ENCODE peak calls at places on chromosomes 4 and X, in eight cellular contexts. One of them, this sample, is unnamed.

GRCh38 chrX:15816886-15817285 is 26.6 kb downstream of the ZRSR2 start:
- DNase-seq in bronchial epithelial cell: no peak
- DNase-seq in neural crest cell: no peak
- DNase-seq in NB4: peak
- DNase-seq in MM.1S: peak
- DNase-seq in type B pancreatic cell: no peak
- DNase-seq in fibroblast of pulmonary artery: peak
- DNase-seq in astrocyte of the spinal cord: peak
- DNase-seq in this sample: no peak

GRCh38 chr4:115918149-115918548 is 804.7 kb upstream of the NDST4 start:
- DNase-seq in bronchial epithelial cell: no peak
- DNase-seq in neural crest cell: no peak
- DNase-seq in NB4: peak
- DNase-seq in MM.1S: no peak
- DNase-seq in type B pancreatic cell: no peak
- DNase-seq in fibroblast of pulmonary artery: no peak
- DNase-seq in astrocyte of the spinal cord: no peak
- DNase-seq in this sample: no peak

GRCh38 chrX:85859426-85859825 is 187.9 kb downstream of the CHM start:
- DNase-seq in bronchial epithelial cell: peak
- DNase-seq in neural crest cell: no peak
- DNase-seq in NB4: no peak
- DNase-seq in MM.1S: no peak
- DNase-seq in type B pancreatic cell: no peak
- DNase-seq in fibroblast of pulmonary artery: peak
- DNase-seq in astrocyte of the spinal cord: no peak
- DNase-seq in this sample: no peak

GRCh38 chrX:25015486-25016360 is at the start of gene ARX:
- DNase-seq in bronchial epithelial cell: peak
- DNase-seq in neural crest cell: peak
- DNase-seq in NB4: peak
- DNase-seq in MM.1S: no peak
- DNase-seq in type B pancreatic cell: no peak
- DNase-seq in fibroblast of pulmonary artery: peak
- DNase-seq in astrocyte of the spinal cord: peak
- DNase-seq in this sample: no peak

GRCh38 chrX:10393899-10394298 is 226.5 kb downstream of the MID1 start:
- DNase-seq in bronchial epithelial cell: no peak
- DNase-seq in neural crest cell: no peak
- DNase-seq in NB4: no peak
- DNase-seq in MM.1S: no peak
- DNase-seq in type B pancreatic cell: no peak
- DNase-seq in fibroblast of pulmonary artery: peak
- DNase-seq in astrocyte of the spinal cord: no peak
- DNase-seq in this sample: no peak

GRCh38 chr4:36235306-36235705 is 9.0 kb downstream of the ARAP2 start:
- DNase-seq in bronchial epithelial cell: peak
- DNase-seq in neural crest cell: no peak
- DNase-seq in NB4: peak
- DNase-seq in MM.1S: no peak
- DNase-seq in type B pancreatic cell: no peak
- DNase-seq in fibroblast of pulmonary artery: no peak
- DNase-seq in astrocyte of the spinal cord: no peak
- DNase-seq in this sample: no peak

GRCh38 chrX:39836802-39837420 is 260.8 kb downstream of the BCOR start:
- DNase-seq in bronchial epithelial cell: no peak
- DNase-seq in neural crest cell: no peak
- DNase-seq in NB4: no peak
- DNase-seq in MM.1S: no peak
- DNase-seq in type B pancreatic cell: no peak
- DNase-seq in fibroblast of pulmonary artery: no peak
- DNase-seq in astrocyte of the spinal cord: no peak
- DNase-seq in this sample: no peak

GRCh38 chr4:167176723-167177367 is 57.4 kb downstream of the SPOCK3 start:
- DNase-seq in bronchial epithelial cell: no peak
- DNase-seq in neural crest cell: no peak
- DNase-seq in NB4: no peak
- DNase-seq in MM.1S: no peak
- DNase-seq in type B pancreatic cell: no peak
- DNase-seq in fibroblast of pulmonary artery: no peak
- DNase-seq in astrocyte of the spinal cord: no peak
- DNase-seq in this sample: no peak

GRCh38 chr4:111400736-111401135 is 744.5 kb upstream of the FAM241A start:
- DNase-seq in bronchial epithelial cell: peak
- DNase-seq in neural crest cell: no peak
- DNase-seq in NB4: no peak
- DNase-seq in MM.1S: no peak
- DNase-seq in type B pancreatic cell: no peak
- DNase-seq in fibroblast of pulmonary artery: peak
- DNase-seq in astrocyte of the spinal cord: peak
- DNase-seq in this sample: peak

GRCh38 chr4:8000247-8000646 is 60.6 kb upstream of the AFAP1 start:
- DNase-seq in bronchial epithelial cell: no peak
- DNase-seq in neural crest cell: no peak
- DNase-seq in NB4: no peak
- DNase-seq in MM.1S: no peak
- DNase-seq in type B pancreatic cell: no peak
- DNase-seq in fibroblast of pulmonary artery: no peak
- DNase-seq in astrocyte of the spinal cord: no peak
- DNase-seq in this sample: no peak

GRCh38 chr4:184383497-184384055 is 90.8 kb downstream of the IRF2 start:
- DNase-seq in bronchial epithelial cell: peak
- DNase-seq in neural crest cell: no peak
- DNase-seq in NB4: no peak
- DNase-seq in MM.1S: peak
- DNase-seq in type B pancreatic cell: no peak
- DNase-seq in fibroblast of pulmonary artery: peak
- DNase-seq in astrocyte of the spinal cord: peak
- DNase-seq in this sample: peak

GRCh38 chr4:74018771-74019170 is 19.7 kb downstream of the CXCL3 start:
- DNase-seq in bronchial epithelial cell: peak
- DNase-seq in neural crest cell: no peak
- DNase-seq in NB4: peak
- DNase-seq in MM.1S: no peak
- DNase-seq in type B pancreatic cell: no peak
- DNase-seq in fibroblast of pulmonary artery: no peak
- DNase-seq in astrocyte of the spinal cord: no peak
- DNase-seq in this sample: no peak

GRCh38 chr4:125369098-125369497 is 54.3 kb downstream of the FAT4 start:
- DNase-seq in bronchial epithelial cell: no peak
- DNase-seq in neural crest cell: no peak
- DNase-seq in NB4: no peak
- DNase-seq in MM.1S: no peak
- DNase-seq in type B pancreatic cell: no peak
- DNase-seq in fibroblast of pulmonary artery: no peak
- DNase-seq in astrocyte of the spinal cord: no peak
- DNase-seq in this sample: no peak

GRCh38 chr4:56158483-56158882 is 209.7 kb downstream of the CEP135 start:
- DNase-seq in bronchial epithelial cell: no peak
- DNase-seq in neural crest cell: no peak
- DNase-seq in NB4: no peak
- DNase-seq in MM.1S: no peak
- DNase-seq in type B pancreatic cell: no peak
- DNase-seq in fibroblast of pulmonary artery: no peak
- DNase-seq in astrocyte of the spinal cord: no peak
- DNase-seq in this sample: no peak

GRCh38 chr4:94262163-94263016 is 54.7 kb downstream of the SMARCAD1 start:
- DNase-seq in bronchial epithelial cell: peak
- DNase-seq in neural crest cell: no peak
- DNase-seq in NB4: no peak
- DNase-seq in MM.1S: no peak
- DNase-seq in type B pancreatic cell: no peak
- DNase-seq in fibroblast of pulmonary artery: peak
- DNase-seq in astrocyte of the spinal cord: peak
- DNase-seq in this sample: no peak

GRCh38 chr4:118033148-118034060 is 882 bp upstream of the NDST3 start:
- DNase-seq in bronchial epithelial cell: peak
- DNase-seq in neural crest cell: peak
- DNase-seq in NB4: peak
- DNase-seq in MM.1S: no peak
- DNase-seq in type B pancreatic cell: peak
- DNase-seq in fibroblast of pulmonary artery: peak
- DNase-seq in astrocyte of the spinal cord: peak
- DNase-seq in this sample: peak

GRCh38 chr4:118034061-118034785 is at the start of gene NDST3:
- DNase-seq in bronchial epithelial cell: peak
- DNase-seq in neural crest cell: peak
- DNase-seq in NB4: peak
- DNase-seq in MM.1S: peak
- DNase-seq in type B pancreatic cell: no peak
- DNase-seq in fibroblast of pulmonary artery: peak
- DNase-seq in astrocyte of the spinal cord: peak
- DNase-seq in this sample: peak

GRCh38 chr4:118036336-118036735 is 2.0 kb downstream of the NDST3 start:
- DNase-seq in bronchial epithelial cell: no peak
- DNase-seq in neural crest cell: no peak
- DNase-seq in NB4: no peak
- DNase-seq in MM.1S: no peak
- DNase-seq in type B pancreatic cell: no peak
- DNase-seq in fibroblast of pulmonary artery: no peak
- DNase-seq in astrocyte of the spinal cord: no peak
- DNase-seq in this sample: no peak

GRCh38 chr4:118032691-118033090 is 1.6 kb upstream of the NDST3 start:
- DNase-seq in bronchial epithelial cell: peak
- DNase-seq in neural crest cell: no peak
- DNase-seq in NB4: no peak
- DNase-seq in MM.1S: no peak
- DNase-seq in type B pancreatic cell: no peak
- DNase-seq in fibroblast of pulmonary artery: no peak
- DNase-seq in astrocyte of the spinal cord: peak
- DNase-seq in this sample: no peak

GRCh38 chr4:118035309-118035708 is 1.0 kb downstream of the NDST3 start:
- DNase-seq in bronchial epithelial cell: no peak
- DNase-seq in neural crest cell: no peak
- DNase-seq in NB4: no peak
- DNase-seq in MM.1S: no peak
- DNase-seq in type B pancreatic cell: no peak
- DNase-seq in fibroblast of pulmonary artery: no peak
- DNase-seq in astrocyte of the spinal cord: no peak
- DNase-seq in this sample: no peak
- TF ChIP-seq CTCF in bronchial epithelial cell: no peak
- TF ChIP-seq CTCF in neural crest cell: no peak
- TF ChIP-seq CTCF in NB4: no peak
- TF ChIP-seq CTCF in MM.1S: no peak
- TF ChIP-seq CTCF in type B pancreatic cell: no peak
- TF ChIP-seq CTCF in fibroblast of pulmonary artery: no peak
- TF ChIP-seq CTCF in astrocyte of the spinal cord: peak
- TF ChIP-seq CTCF in this sample: no peak

DNA sequence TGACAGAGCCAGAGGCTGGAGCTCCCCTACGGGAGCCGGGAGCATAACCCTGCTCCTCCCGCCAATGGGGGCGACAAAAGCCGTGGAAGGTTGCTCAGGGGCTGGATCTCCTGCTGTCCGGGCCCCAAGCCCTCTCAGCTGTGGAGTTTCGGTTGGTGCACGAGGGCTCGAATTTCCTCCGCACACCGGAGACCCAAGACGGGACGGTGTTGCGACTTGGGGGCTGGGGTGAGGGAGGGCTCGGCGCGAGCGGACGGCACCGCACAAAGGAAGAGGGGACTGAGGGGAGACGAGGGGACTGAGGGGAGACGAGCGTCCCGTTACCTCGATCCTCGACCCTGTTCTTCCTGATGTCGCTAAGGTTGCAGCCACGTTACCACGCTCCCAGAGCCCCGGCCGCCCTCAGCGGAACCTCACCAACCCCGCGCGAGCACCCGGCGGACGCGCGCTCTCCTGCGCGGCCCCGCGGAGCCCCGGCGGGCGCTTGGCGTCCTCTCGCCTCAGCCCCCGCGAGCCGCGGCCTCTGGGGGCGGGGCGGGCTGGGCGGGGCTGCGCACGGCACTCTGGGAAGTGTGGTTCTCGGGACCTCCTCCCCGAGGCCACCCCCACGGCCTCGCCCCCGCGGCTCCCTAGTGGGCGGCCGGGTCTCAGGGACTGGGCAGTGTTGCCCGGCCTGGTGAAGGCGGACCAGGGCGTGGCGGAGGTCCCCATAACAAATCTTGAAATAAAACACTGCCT is at the start of gene KLHL8:
- DNase-seq in bronchial epithelial cell: peak
- DNase-seq in neural crest cell: peak
- DNase-seq in NB4: peak
- DNase-seq in MM.1S: peak
- DNase-seq in type B pancreatic cell: peak
- DNase-seq in fibroblast of pulmonary artery: peak
- DNase-seq in astrocyte of the spinal cord: peak
- DNase-seq in this sample: peak
- TF ChIP-seq CTCF in bronchial epithelial cell: peak
- TF ChIP-seq CTCF in neural crest cell: no peak
- TF ChIP-seq CTCF in NB4: peak
- TF ChIP-seq CTCF in MM.1S: no peak
- TF ChIP-seq CTCF in type B pancreatic cell: no peak
- TF ChIP-seq CTCF in fibroblast of pulmonary artery: peak
- TF ChIP-seq CTCF in astrocyte of the spinal cord: no peak
- TF ChIP-seq CTCF in this sample: no peak

GRCh38 chrX:70535198-70535597 is 90.6 kb downstream of the DLG3 start:
- DNase-seq in bronchial epithelial cell: no peak
- DNase-seq in neural crest cell: no peak
- DNase-seq in NB4: no peak
- DNase-seq in MM.1S: no peak
- DNase-seq in type B pancreatic cell: no peak
- DNase-seq in fibroblast of pulmonary artery: no peak
- DNase-seq in astrocyte of the spinal cord: no peak
- DNase-seq in this sample: no peak
- TF ChIP-seq CTCF in bronchial epithelial cell: no peak
- TF ChIP-seq CTCF in neural crest cell: no peak
- TF ChIP-seq CTCF in NB4: no peak
- TF ChIP-seq CTCF in MM.1S: no peak
- TF ChIP-seq CTCF in type B pancreatic cell: no peak
- TF ChIP-seq CTCF in fibroblast of pulmonary artery: no peak
- TF ChIP-seq CTCF in astrocyte of the spinal cord: no peak
- TF ChIP-seq CTCF in this sample: no peak

DNA sequence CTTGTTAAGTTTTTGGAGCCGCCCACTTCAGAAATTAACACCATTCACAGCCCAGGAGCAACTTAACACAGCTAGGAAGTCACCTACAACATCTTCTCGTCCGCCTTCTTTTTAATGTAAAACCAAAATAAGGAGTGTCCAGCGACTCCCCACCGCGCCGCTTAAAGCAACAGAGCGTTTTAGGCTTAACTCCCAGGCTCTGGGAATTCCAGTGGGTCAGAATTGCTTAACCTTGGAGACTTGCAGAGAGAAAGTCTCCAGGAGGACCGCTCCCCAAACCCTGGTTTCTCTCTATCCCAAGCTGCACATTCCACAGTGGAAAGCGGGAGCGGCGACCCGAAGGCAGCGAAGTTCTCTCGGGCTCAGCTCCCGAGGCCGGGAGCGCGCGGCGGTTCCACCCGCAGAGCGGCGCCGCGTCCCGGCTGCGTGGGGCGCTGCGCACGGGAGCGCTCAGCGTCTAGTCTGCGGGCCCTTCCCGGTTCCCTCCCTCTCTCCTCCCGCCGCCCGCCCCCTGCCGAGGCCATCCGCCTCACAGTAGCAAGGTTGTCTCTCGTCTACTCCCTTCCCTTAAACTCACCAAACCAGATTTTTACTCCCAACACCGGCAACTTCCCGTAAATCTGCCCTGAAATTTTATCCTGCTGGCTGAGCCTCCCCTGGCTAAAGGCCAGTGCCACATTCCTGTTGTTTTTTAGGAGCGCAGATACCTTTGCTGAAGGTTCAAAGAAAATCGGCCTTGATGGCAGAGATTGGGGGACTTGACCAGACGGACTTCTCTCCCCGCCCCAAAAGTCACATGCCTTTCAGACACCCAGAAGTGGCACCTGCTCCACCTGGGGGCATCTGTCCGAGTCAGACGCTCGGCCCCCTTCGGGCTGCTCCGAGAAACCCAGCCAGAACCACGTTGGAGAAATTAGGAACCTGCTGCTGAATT is at the start of gene RBM47:
- DNase-seq in bronchial epithelial cell: peak
- DNase-seq in neural crest cell: peak
- DNase-seq in NB4: peak
- DNase-seq in MM.1S: peak
- DNase-seq in type B pancreatic cell: peak
- DNase-seq in fibroblast of pulmonary artery: peak
- DNase-seq in astrocyte of the spinal cord: peak
- DNase-seq in this sample: peak
- TF ChIP-seq CTCF in bronchial epithelial cell: peak
- TF ChIP-seq CTCF in neural crest cell: peak
- TF ChIP-seq CTCF in NB4: no peak
- TF ChIP-seq CTCF in MM.1S: peak
- TF ChIP-seq CTCF in type B pancreatic cell: peak
- TF ChIP-seq CTCF in fibroblast of pulmonary artery: no peak
- TF ChIP-seq CTCF in astrocyte of the spinal cord: peak
- TF ChIP-seq CTCF in this sample: peak

This sample was measured in HFFc6.